ENCODE peak calls at places on chromosomes 13 and 19, in four cellular contexts. G is left cardiac atrium; N is sciatic nerve; Y is stimulated activated naive B cell treated with anti-CD40 and anti-IgM and Interleukin-4, amounts not matched to agents 10 μg/mL and 1 μg/mL and 100 μg/mL, for 72 hours. O is an unnamed sample.

GRCh38 chr13:50676602-50677001 is 166.9 kb downstream of the DLEU7 start:
- DNase-seq in G (no peak), N (no peak), Y (no peak), O (no peak)

GRCh38 chr19:52527954-52528326 is 472 bp downstream of the ZNF808 start:
- DNase-seq in G (peak; percentile 33), N (peak; percentile 63), Y (no peak), O (no peak)

GRCh38 chr19:3404324-3405260 is 38.2 kb downstream of the NFIC start:
- DNase-seq in G (peak; percentile 92), N (peak; percentile 95), Y (no peak), O (no peak)

GRCh38 chr19:4385291-4386037 is 14.9 kb downstream of the SH3GL1 start:
- DNase-seq in G (no peak), N (no peak), Y (no peak), O (no peak)

GRCh38 chr13:98921786-98922185 is 56.1 kb downstream of the DOCK9 start:
- DNase-seq in G (no peak), N (no peak), Y (no peak), O (no peak)

GRCh38 chr13:75195479-75196111 is 286.4 kb downstream of the TBC1D4 start:
- DNase-seq in G (no peak), N (no peak), Y (no peak), O (no peak)

GRCh38 chr13:73708393-73708985 is 425.7 kb downstream of the KLF12 start:
- DNase-seq in G (no peak), N (peak; percentile 61), Y (peak; percentile 6), O (peak; percentile 48)

GRCh38 chr13:36438594-36439483 is 6.5 kb downstream of the CCNA1 start:
- DNase-seq in G (no peak), N (no peak), Y (no peak), O (no peak)

GRCh38 chr13:29802621-29803020 is 47.8 kb downstream of the UBL3 start:
- DNase-seq in G (no peak), N (no peak), Y (no peak), O (no peak)

O was measured in GM10248.